ENCODE peak calls at places on chromosomes 7 and 10, in four cellular contexts. One of them, this sample, is unnamed.

GRCh38 chr10:32795598-32796183 is 162.3 kb downstream of the ITGB1 start:
- DNase-seq in hepatocyte: peak
- DNase-seq in suprapubic skin: no peak
- DNase-seq in WERI-Rb-1: no peak
- DNase-seq in this sample: peak

GRCh38 chr7:99958564-99959227 is 17.1 kb downstream of the AZGP1 start:
- DNase-seq in hepatocyte: no peak
- DNase-seq in suprapubic skin: no peak
- DNase-seq in WERI-Rb-1: no peak
- DNase-seq in this sample: no peak

GRCh38 chr7:129122751-129123516 is 21.6 kb upstream of the TSPAN33 start:
- DNase-seq in hepatocyte: no peak
- DNase-seq in suprapubic skin: no peak
- DNase-seq in WERI-Rb-1: no peak
- DNase-seq in this sample: no peak

GRCh38 chr7:84647797-84648762 is 453.5 kb upstream of the SEMA3A start:
- DNase-seq in hepatocyte: no peak
- DNase-seq in suprapubic skin: no peak
- DNase-seq in WERI-Rb-1: no peak
- DNase-seq in this sample: no peak

GRCh38 chr10:133394064-133394663 is at the start of gene MTG1:
- DNase-seq in hepatocyte: peak
- DNase-seq in suprapubic skin: peak
- DNase-seq in WERI-Rb-1: peak
- DNase-seq in this sample: peak

GRCh38 chr10:73875139-73875475 is 752 bp upstream of the CAMK2G start:
- DNase-seq in hepatocyte: no peak
- DNase-seq in suprapubic skin: no peak
- DNase-seq in WERI-Rb-1: no peak
- DNase-seq in this sample: no peak

GRCh38 chr10:23331567-23332290 is 12.9 kb downstream of the C10orf67 start:
- DNase-seq in hepatocyte: no peak
- DNase-seq in suprapubic skin: no peak
- DNase-seq in WERI-Rb-1: no peak
- DNase-seq in this sample: no peak

GRCh38 chr10:126014309-126014708 is 117.9 kb downstream of the FANK1 start:
- DNase-seq in hepatocyte: no peak
- DNase-seq in suprapubic skin: no peak
- DNase-seq in WERI-Rb-1: no peak
- DNase-seq in this sample: peak

GRCh38 chr10:112963835-112964234 is 13.8 kb downstream of the TCF7L2 start:
- DNase-seq in hepatocyte: peak
- DNase-seq in suprapubic skin: no peak
- DNase-seq in WERI-Rb-1: no peak
- DNase-seq in this sample: no peak

GRCh38 chr10:63503395-63503794 is 17.8 kb upstream of the REEP3 start:
- DNase-seq in hepatocyte: no peak
- DNase-seq in suprapubic skin: no peak
- DNase-seq in WERI-Rb-1: no peak
- DNase-seq in this sample: no peak

GRCh38 chr10:93584445-93584844 is 16.6 kb downstream of the RBP4 start:
- DNase-seq in hepatocyte: no peak
- DNase-seq in suprapubic skin: no peak
- DNase-seq in WERI-Rb-1: no peak
- DNase-seq in this sample: no peak

GRCh38 chr10:11373626-11374310 is 237.7 kb downstream of the USP6NL start:
- DNase-seq in hepatocyte: no peak
- DNase-seq in suprapubic skin: no peak
- DNase-seq in WERI-Rb-1: no peak
- DNase-seq in this sample: no peak

GRCh38 chr10:42941245-42941644 is 135.6 kb upstream of the RET start:
- DNase-seq in hepatocyte: no peak
- DNase-seq in suprapubic skin: no peak
- DNase-seq in WERI-Rb-1: no peak
- DNase-seq in this sample: no peak

GRCh38 chr10:43461950-43462349 is 25.0 kb downstream of the ZNF487 start:
- DNase-seq in hepatocyte: peak
- DNase-seq in suprapubic skin: no peak
- DNase-seq in WERI-Rb-1: peak
- DNase-seq in this sample: peak

DNA sequence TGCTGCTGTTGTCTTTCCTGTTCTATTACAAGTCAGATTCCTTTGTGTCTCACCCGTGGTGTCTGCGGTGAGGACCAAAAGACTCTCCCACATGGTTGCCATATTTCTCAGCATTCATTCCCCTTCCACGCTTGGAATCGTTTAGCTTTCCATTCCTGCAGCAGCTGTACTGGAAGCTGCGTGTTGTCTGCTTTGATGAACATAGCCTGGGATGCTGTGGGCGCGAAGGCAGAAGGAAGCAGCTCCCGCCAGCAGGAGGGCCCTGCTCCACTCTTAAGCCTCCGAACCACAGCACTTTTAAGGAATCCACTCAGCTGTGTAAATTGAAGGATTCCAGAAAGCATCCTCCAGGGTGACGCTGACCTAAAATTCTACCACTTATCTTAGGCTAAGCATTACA is 303.6 kb upstream of the PITRM1 start:
- DNase-seq in hepatocyte: no peak
- DNase-seq in suprapubic skin: no peak
- DNase-seq in WERI-Rb-1: no peak
- DNase-seq in this sample: no peak
- TF ChIP-seq CTCF in hepatocyte: no peak
- TF ChIP-seq CTCF in suprapubic skin: no peak
- TF ChIP-seq CTCF in WERI-Rb-1: no peak
- TF ChIP-seq CTCF in this sample: no peak

GRCh38 chr7:123148813-123149212 is 51.0 kb downstream of the SLC13A1 start:
- DNase-seq in hepatocyte: no peak
- DNase-seq in suprapubic skin: no peak
- DNase-seq in WERI-Rb-1: no peak
- DNase-seq in this sample: no peak
- TF ChIP-seq CTCF in hepatocyte: no peak
- TF ChIP-seq CTCF in suprapubic skin: no peak
- TF ChIP-seq CTCF in WERI-Rb-1: no peak
- TF ChIP-seq CTCF in this sample: no peak

DNA sequence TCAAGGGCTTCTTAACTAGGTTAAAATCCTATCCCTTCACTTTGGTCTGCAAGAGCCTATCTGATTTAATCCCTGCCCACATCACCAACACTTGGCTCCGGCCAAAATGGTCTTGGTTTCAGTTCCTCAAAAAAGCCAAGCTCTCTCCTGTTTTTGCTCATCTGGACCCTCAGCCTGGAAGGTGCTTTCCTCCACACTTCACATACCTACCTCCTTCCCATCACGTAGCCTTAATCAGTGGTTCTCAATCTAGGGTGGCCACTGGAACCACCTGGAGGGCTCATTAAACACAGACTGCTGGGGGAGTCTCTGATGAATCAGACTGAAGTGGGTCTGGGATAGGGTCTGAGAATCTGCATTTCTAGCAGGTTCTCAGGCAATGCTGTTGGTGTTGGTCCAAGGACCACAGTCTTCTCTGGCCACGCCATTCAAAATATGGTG is 227.0 kb upstream of the AOAH start:
- DNase-seq in hepatocyte: no peak
- DNase-seq in suprapubic skin: no peak
- DNase-seq in WERI-Rb-1: no peak
- DNase-seq in this sample: no peak
- TF ChIP-seq CTCF in hepatocyte: no peak
- TF ChIP-seq CTCF in suprapubic skin: no peak
- TF ChIP-seq CTCF in WERI-Rb-1: no peak
- TF ChIP-seq CTCF in this sample: no peak

GRCh38 chr10:76779163-76779820 is 858.3 kb downstream of the KCNMA1 start:
- DNase-seq in hepatocyte: peak
- DNase-seq in suprapubic skin: no peak
- DNase-seq in WERI-Rb-1: no peak
- DNase-seq in this sample: no peak
- TF ChIP-seq CTCF in hepatocyte: peak
- TF ChIP-seq CTCF in suprapubic skin: no peak
- TF ChIP-seq CTCF in WERI-Rb-1: no peak
- TF ChIP-seq CTCF in this sample: no peak

GRCh38 chr10:79068203-79068561 is 584 bp upstream of the ZMIZ1 start:
- DNase-seq in hepatocyte: peak
- DNase-seq in suprapubic skin: no peak
- DNase-seq in WERI-Rb-1: no peak
- DNase-seq in this sample: peak

GRCh38 chr10:79066460-79067240 is 2.1 kb upstream of the ZMIZ1 start:
- DNase-seq in hepatocyte: peak
- DNase-seq in suprapubic skin: no peak
- DNase-seq in WERI-Rb-1: peak
- DNase-seq in this sample: peak

GRCh38 chr10:79065853-79066252 is 2.9 kb upstream of the ZMIZ1 start:
- DNase-seq in hepatocyte: no peak
- DNase-seq in suprapubic skin: no peak
- DNase-seq in WERI-Rb-1: no peak
- DNase-seq in this sample: no peak

GRCh38 chr10:79068562-79069324 is at the start of gene ZMIZ1:
- DNase-seq in hepatocyte: peak
- DNase-seq in suprapubic skin: peak
- DNase-seq in WERI-Rb-1: peak
- DNase-seq in this sample: peak

DNA sequence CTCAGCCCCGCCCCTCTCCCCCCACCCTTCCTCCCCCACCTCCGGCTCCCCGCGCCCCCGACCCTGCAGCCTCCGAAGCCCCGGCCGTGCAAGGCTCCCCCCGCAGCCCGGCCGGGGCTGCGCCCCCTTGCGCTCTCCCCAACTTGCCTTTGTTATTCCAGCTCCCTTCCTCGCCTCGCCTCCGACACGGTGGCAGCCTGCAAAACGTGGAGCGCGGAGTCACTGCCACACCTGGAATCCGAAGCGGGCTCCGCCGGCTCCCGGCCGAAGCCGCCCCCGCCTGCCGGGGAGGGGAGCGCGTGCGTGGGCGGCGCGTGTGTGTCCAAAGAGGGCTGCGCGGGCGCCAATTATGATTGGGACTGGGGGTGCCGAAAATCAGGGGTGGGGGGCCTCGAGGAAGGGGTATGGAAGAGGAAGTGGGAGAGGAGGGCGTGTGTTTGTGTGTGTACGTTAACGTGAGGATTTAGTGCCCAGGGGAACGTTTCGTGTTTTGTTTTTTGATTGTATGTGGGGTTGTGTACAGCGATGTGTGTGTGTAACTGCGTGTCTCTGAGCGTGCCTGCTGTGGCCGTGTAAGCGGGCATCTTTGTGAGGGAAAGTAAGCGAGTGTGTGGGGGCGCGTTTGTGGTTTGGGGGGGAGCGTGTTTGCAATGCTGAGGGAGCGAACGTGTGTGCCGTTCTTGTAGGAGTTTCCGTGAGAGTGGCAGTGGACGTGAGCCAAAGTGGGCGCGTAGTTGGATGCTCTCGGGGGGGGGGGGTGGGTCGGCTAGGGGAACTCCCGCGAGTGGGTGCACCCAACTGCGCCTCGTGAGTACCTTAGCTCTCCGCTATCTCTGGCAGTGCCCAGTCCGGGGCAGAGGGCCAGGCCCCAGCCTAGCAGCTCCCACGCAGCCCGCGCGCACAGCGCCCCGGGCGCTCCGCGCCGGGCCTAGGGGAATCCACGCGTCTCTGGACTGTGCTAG is 1.2 kb upstream of the ZMIZ1 start:
- DNase-seq in hepatocyte: peak
- DNase-seq in suprapubic skin: peak
- DNase-seq in WERI-Rb-1: peak
- DNase-seq in this sample: peak
- TF ChIP-seq CTCF in hepatocyte: peak
- TF ChIP-seq CTCF in suprapubic skin: no peak
- TF ChIP-seq CTCF in WERI-Rb-1: no peak
- TF ChIP-seq CTCF in this sample: peak

GRCh38 chr7:44131173-44132009 is 8.0 kb upstream of the POLD2 start:
- DNase-seq in hepatocyte: peak
- DNase-seq in suprapubic skin: no peak
- DNase-seq in WERI-Rb-1: peak
- DNase-seq in this sample: no peak
- TF ChIP-seq CTCF in hepatocyte: peak
- TF ChIP-seq CTCF in suprapubic skin: no peak
- TF ChIP-seq CTCF in WERI-Rb-1: peak
- TF ChIP-seq CTCF in this sample: no peak

DNA sequence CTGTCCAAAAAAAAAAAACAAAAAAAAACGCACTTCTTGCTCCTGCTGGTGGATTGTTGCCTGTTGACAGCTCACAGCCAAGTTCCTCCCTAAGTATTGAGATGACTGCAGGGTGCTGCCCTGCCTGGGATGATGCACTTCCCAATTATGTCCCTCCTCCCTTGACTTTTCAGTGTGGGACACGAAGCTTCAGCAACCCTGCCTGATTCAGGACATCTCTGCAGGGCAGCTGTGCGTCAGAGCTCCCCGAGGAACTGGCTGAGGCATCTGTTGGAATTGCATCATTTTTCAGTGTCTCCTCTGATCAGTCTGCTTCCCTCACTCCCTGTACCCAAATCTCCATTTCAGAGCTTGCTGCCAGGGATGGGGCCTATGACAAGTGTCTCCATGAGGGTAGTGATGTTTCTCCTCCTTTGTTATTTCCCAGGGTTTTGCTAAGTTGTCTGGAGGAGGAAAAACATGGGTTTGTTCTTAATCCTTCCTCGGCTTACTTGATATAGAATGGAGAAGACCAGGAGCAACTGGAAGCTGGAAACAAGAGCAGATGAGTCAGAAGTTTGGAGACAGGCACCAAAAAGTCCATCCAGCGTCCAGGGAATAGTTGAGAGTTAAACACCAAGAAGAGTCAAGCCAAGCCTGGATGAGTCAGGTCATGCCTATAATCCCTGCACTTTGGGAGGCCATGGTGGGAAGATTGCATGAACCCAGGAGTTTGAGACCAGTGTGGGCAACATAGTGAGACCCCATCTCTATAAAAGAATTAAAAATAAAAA is 355.1 kb downstream of the GALNT17 start:
- DNase-seq in hepatocyte: peak
- DNase-seq in suprapubic skin: no peak
- DNase-seq in WERI-Rb-1: no peak
- DNase-seq in this sample: no peak
- TF ChIP-seq CTCF in hepatocyte: no peak
- TF ChIP-seq CTCF in suprapubic skin: no peak
- TF ChIP-seq CTCF in WERI-Rb-1: no peak
- TF ChIP-seq CTCF in this sample: no peak

DNA sequence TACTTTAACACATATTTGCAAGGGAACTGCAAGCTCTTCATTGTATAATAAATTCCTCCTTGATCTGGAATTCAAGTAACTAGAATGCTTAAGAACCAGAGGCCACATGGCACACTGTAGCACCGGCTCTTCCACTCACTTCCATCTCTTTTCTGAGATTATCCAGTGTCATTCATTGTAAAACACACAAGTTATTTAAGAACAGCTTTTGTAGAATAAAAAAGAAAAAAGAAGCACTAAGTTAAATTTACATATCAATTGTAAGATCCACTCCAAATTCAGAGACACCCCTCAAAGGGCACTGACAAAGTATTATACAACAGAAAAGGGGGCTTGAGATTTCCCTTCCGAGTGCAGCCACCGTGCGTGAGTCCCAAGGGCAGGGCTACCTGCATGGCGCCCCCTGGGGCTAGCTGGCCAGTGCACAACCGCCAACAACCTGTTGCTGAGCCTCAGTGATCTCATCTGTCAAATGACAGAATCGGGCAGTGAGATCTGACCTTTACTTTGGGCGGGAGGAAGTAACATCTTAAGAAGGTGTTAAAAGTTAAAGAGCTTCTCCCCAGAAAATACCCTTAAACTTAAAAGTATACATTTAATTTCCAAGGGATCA is 12.5 kb downstream of the GLI3 start:
- DNase-seq in hepatocyte: no peak
- DNase-seq in suprapubic skin: no peak
- DNase-seq in WERI-Rb-1: no peak
- DNase-seq in this sample: no peak
- TF ChIP-seq CTCF in hepatocyte: no peak
- TF ChIP-seq CTCF in suprapubic skin: no peak
- TF ChIP-seq CTCF in WERI-Rb-1: no peak
- TF ChIP-seq CTCF in this sample: no peak